ENCODE peak calls at places on chromosomes 2 and 18, in five cellular contexts. G, P, Y, U and S are unnamed samples.

GRCh38 chr2:239002960-239003932 is 155.4 kb downstream of the TWIST2 start:
- DNase-seq in G (no peak), Y (no peak), U (no peak), P (no peak), S (no peak)

GRCh38 chr18:34242739-34243138 is 18.0 kb upstream of the NOL4 start:
- DNase-seq in G (no peak), U (no peak), P (no peak), Y (no peak), S (no peak)

GRCh38 chr18:3579701-3580100 is 129.7 kb downstream of the TGIF1 start:
- DNase-seq in U (no peak), G (no peak), P (no peak), Y (no peak), S (no peak)

GRCh38 chr2:235740821-235741220 is 247.0 kb downstream of the AGAP1 start:
- DNase-seq in P (peak), U (no peak), Y (peak), G (peak), S (no peak)

GRCh38 chr2:10462178-10463083 is 14.3 kb upstream of the ODC1 start:
- DNase-seq in U (no peak), P (no peak), G (no peak), Y (no peak), S (no peak)

GRCh38 chr2:84467389-84467788 is 8.3 kb upstream of the SUCLG1 start:
- DNase-seq in U (no peak), P (no peak), G (no peak), Y (no peak), S (no peak)

GRCh38 chr2:189178726-189179606 is 595 bp downstream of the COL5A2 start:
- DNase-seq in U (no peak), P (no peak), Y (no peak), G (no peak), S (peak)

GRCh38 chr18:40431071-40431998 is 1523.7 kb upstream of the PIK3C3 start:
- DNase-seq in P (no peak), G (no peak), U (no peak), Y (no peak), S (peak)

GRCh38 chr2:215401896-215402379 is 33.9 kb downstream of the FN1 start:
- DNase-seq in U (no peak), G (no peak), P (no peak), Y (no peak), S (no peak)

GRCh38 chr2:4529738-4530137 is 826.4 kb downstream of the DCDC2C start:
- DNase-seq in P (no peak), Y (no peak), U (no peak), G (no peak), S (no peak)

GRCh38 chr2:159157361-159158045 is 129.0 kb downstream of the WDSUB1 start:
- DNase-seq in U (peak), G (no peak), P (no peak), Y (no peak), S (no peak)

GRCh38 chr2:85998071-85998991 is 107.4 kb downstream of the POLR1A start:
- DNase-seq in G (no peak), P (no peak), Y (no peak), U (no peak), S (no peak)

GRCh38 chr2:65107530-65107929 is 22.4 kb downstream of the RAB1A start:
- DNase-seq in P (no peak), G (no peak), Y (no peak), U (no peak), S (no peak)

GRCh38 chr2:36356199-36356989 is 816 bp downstream of the CRIM1 start:
- DNase-seq in U (no peak), G (no peak), Y (peak), P (no peak), S (no peak)

GRCh38 chr2:114857196-114857595 is 414.8 kb downstream of the DPP10 start:
- DNase-seq in G (no peak), Y (no peak), P (no peak), U (no peak), S (no peak)

GRCh38 chr18:30748541-30748940 is 294.0 kb downstream of the DSC3 start:
- DNase-seq in U (no peak), G (no peak), Y (no peak), P (no peak), S (no peak)

GRCh38 chr18:75408554-75409506 is 18.7 kb downstream of the SMIM21 start:
- DNase-seq in U (no peak), Y (no peak), G (peak), P (no peak), S (no peak)

GRCh38 chr2:191677091-191677645 is 768 bp upstream of the NABP1 start:
- DNase-seq in P (peak), Y (peak), U (no peak), G (peak), S (peak)

GRCh38 chr18:9068346-9068745 is 34.2 kb upstream of the NDUFV2 start:
- DNase-seq in P (peak), U (no peak), G (no peak), Y (no peak), S (no peak)

GRCh38 chr2:100783986-100784385 is 36.0 kb upstream of the NPAS2 start:
- DNase-seq in U (no peak), G (no peak), Y (no peak), P (no peak), S (no peak)

GRCh38 chr18:5543036-5543671 is 643 bp downstream of the EPB41L3 start:
- DNase-seq in U (no peak), Y (peak), G (no peak), P (no peak), S (peak)

GRCh38 chr18:52582516-52582915 is 242.5 kb downstream of the DCC start:
- DNase-seq in Y (no peak), U (no peak), P (no peak), G (no peak), S (no peak)

GRCh38 chr2:60555794-60556161 is 2.3 kb upstream of the BCL11A start:
- DNase-seq in U (no peak), Y (no peak), G (no peak), P (no peak), S (no peak)

GRCh38 chr2:193502363-193503035 is 1307.8 kb upstream of the TMEFF2 start:
- DNase-seq in U (no peak), Y (no peak), G (no peak), P (peak), S (no peak)

GRCh38 chr2:237858294-237859081 is 935 bp upstream of the RAMP1 start:
- DNase-seq in Y (peak), U (peak), G (peak), P (peak), S (peak)

GRCh38 chr2:70887550-70888229 is 48.0 kb upstream of the ATP6V1B1 start:
- DNase-seq in U (no peak), G (no peak), P (no peak), Y (peak), S (no peak)

GRCh38 chr2:70888389-70888924 is 47.2 kb upstream of the ATP6V1B1 start:
- DNase-seq in U (no peak), Y (no peak), P (no peak), G (no peak), S (no peak)

GRCh38 chr2:70889716-70890037 is 46.0 kb upstream of the ATP6V1B1 start:
- DNase-seq in Y (no peak), U (no peak), G (no peak), P (no peak), S (no peak)

GRCh38 chr2:70890469-70891065 is 45.1 kb upstream of the ATP6V1B1 start:
- DNase-seq in Y (no peak), G (no peak), U (no peak), P (no peak), S (no peak)

DNA sequence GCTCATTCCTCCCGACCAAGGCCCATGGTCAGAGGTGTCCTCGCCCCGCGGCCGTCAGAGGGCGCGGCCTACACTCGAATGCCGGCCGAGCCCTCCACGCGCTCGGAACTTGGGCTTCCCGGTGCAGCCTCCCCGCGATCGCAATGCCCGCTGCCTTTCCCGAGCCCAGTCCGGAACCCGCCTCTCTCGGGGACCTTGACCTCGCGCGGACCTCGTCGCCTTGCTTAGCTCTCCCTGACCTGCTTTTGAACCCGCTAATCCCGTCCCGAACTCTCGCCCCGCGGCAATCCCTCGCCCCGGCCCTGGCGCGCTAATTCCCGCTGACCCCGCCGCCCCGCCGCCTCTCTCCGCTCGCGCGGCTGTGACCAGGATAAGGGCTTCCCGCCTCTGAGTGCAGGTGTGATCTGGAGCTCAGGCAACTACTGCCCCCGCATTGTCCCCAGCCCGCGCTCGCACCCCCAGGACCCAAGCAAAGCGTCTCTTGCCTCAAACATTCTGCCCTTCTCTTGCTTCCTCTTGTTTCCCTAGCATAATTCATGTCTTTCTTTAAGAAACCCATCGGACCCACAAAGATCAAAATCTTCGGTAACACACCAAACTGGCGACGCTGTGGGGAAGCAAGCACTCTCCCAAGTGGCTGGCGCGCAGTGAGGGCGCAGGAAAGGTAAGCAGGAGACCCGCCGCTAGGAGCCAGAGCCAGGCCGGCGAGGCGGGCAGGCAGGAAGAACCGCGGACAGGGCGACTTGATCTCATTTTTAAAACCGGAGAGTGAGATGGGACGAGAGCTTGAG is 46.6 kb upstream of the ATP6V1B1 start:
- DNase-seq in G (no peak), Y (no peak), U (no peak), P (no peak), S (no peak)
- TF ChIP-seq FOXM1 in G (no peak), Y (no peak), U (no peak), P (no peak), S (no peak)

DNA sequence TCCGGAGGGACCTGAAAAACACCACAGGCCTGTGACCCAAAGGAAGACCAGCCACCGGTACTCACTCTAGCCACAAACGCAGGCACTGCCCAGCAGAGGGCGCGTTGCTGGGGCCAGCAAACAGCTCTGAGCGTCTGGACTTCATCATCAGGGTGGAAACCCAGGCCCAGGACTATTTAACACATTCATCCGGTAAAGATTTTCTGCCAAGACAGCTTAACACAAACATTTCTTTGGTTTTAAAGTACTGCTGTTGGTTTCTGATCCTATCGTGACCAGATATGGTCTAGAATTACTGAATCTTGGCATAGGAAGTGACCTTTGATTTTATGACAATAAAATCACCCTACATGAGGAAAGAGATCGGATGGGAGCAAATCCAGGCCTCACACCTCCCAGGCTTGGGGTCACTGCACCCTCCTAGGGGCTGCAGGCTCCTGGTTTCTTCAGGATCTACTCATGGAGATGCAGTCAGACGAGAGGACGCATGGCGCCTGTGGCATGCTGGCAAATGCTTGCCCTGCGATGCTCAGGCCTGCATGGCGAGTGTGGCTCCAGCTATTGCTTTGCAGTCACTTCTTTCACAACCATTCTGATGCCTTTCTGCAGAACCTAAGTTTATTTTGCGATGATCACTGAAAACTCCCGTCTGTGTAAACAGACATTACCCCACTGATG is 130.4 kb downstream of the COL4A4 start:
- DNase-seq in G (peak), U (no peak), Y (peak), P (peak), S (peak)
- TF ChIP-seq FOXM1 in G (no peak), U (no peak), Y (no peak), P (no peak), S (no peak)

GRCh38 chr2:16125614-16126125 is 185.3 kb downstream of the MYCN start:
- DNase-seq in P (no peak), Y (no peak), G (no peak), U (no peak), S (no peak)
- TF ChIP-seq FOXM1 in P (no peak), Y (no peak), G (no peak), U (no peak), S (no peak)

GRCh38 chr2:287471-287885 is 413 bp downstream of the ALKAL2 start:
- DNase-seq in G (no peak), Y (peak), P (no peak), U (no peak), S (peak)
- TF ChIP-seq FOXM1 in G (no peak), Y (no peak), P (no peak), U (no peak), S (no peak)

GRCh38 chr2:42951263-42951938 is 159.0 kb upstream of the HAAO start:
- DNase-seq in P (no peak), Y (no peak), U (no peak), G (no peak), S (no peak)
- TF ChIP-seq FOXM1 in P (no peak), Y (no peak), U (no peak), G (no peak), S (no peak)

DNA sequence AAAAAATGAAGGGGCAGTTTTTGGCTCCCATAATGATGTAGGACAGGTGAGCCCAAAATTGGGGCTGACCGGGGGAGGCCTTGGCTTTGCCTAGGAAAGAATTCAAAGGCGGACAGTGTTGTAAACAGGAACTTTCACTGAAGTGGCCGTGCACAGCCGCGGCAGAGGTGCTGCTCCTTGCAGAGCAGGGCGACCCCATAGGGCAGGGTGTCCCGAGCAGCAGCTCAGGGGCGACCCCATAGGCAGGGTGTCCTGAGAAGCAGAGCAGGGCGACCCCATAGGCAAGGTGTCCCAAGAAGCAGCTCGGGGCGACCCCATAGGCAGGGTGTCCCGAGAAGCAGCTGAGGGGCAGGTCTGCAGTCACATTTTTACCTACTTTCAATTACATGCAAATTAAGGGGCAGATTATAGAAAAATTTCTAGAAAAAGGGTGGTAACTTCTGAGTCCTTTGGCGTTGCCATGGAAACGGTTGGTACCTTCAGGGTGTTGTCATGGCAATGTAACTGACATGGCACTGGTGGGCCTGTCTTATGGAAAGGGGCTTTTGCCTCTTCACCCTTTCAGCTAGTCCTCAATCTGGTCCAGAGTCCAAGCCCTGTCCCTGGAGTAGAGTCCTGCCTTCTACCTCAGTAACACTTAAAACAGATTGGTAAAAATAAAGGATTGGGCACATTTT is 134.5 kb downstream of the FBXO15 start:
- DNase-seq in Y (no peak), P (no peak), G (no peak), U (no peak), S (no peak)
- TF ChIP-seq FOXM1 in Y (no peak), P (no peak), G (no peak), U (no peak), S (no peak)

DNA sequence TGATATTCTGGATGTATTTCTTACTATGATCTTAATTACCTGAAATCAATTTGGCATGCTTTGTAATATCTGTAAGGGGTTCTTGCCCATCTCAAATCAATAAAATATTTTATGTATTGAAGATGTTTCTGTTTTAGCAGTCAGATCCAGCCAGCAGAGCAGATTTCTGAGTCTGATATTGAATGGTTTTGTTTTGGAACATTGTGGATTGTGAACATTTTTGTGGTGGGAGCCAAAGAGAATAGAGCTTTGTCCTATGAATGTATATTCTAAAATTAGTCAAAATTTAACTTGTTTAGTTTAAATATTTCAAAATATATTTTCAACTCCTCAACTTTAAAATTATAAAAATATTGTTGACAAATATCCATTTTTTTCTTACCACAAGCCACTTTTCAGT is 197.0 kb downstream of the UBE2E3 start:
- DNase-seq in G (no peak), Y (no peak), U (no peak), P (no peak), S (no peak)
- TF ChIP-seq FOXM1 in G (no peak), Y (no peak), U (no peak), P (no peak), S (no peak)

DNA sequence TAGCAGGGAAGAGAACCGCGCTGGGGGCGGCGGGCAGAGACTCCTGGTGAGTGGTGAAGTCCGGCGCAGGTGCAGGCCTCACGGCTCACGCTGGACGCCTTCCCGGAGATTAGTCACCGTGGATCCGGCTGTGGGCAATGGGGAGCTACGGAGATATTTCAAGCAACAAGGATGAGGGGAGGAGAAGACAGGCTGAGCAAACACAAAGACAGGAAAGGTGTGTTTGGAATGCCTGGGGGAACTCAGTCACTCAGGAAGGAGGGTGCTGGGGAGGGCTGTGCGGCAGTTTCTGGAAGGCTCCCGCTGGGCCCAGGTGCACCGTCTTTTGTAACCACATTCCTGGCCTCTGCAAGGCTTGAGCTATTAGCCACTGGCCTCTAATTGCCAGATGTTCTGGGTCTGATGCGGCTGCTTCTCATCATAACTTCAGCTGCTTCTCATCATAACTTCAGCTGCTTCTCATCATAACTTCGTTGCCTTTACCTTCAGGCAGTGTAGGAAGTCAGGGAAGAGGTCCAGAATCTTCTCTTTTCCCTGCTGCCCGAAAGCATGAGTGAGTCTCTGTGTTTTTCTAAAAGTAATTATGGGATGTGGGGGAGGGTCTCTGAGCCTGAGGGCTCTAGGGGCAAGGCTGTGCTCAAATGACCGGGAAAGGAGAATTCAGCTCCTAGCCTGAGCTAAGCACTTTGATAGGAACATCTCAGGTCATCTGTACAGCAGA is 118.9 kb downstream of the PXDN start:
- DNase-seq in Y (peak), G (no peak), P (no peak), U (no peak), S (no peak)
- TF ChIP-seq FOXM1 in Y (no peak), G (no peak), P (no peak), U (no peak), S (no peak)